ENCODE peak calls at places on chromosomes 4 and X, in four cellular contexts. O is HEK293T, H is HepG2, Q is K562. R is an unnamed sample.
A peak's percentile ranks its signal among the peaks of the same experiment; 100 is the strongest.

GRCh38 chr4:139509727-139510410 is 46.1 kb downstream of the SETD7 start:
- DNase-seq in O (no peak), H (peak; percentile 53), Q (peak; percentile 27), R (no peak)

GRCh38 chr4:181261279-181261678 is 981.9 kb upstream of the TENM3 start:
- DNase-seq in O (peak; percentile 17), H (no peak), Q (no peak), R (no peak)

GRCh38 chr4:3307891-3308575 is 15.2 kb downstream of the RGS12 start:
- DNase-seq in O (no peak), H (no peak), Q (no peak), R (no peak)

GRCh38 chr4:3530051-3530450 is 2.2 kb downstream of the LRPAP1 start:
- DNase-seq in O (no peak), H (no peak), Q (no peak), R (no peak)

GRCh38 chrX:110402091-110402854 is 43.6 kb downstream of the RTL9 start:
- DNase-seq in O (no peak), H (no peak), Q (no peak), R (no peak)

GRCh38 chr4:120452006-120452405 is 385.4 kb upstream of the MAD2L1 start:
- DNase-seq in O (no peak), H (no peak), Q (no peak), R (no peak)

GRCh38 chr4:108644237-108644636 is 6.2 kb upstream of the OSTC start:
- DNase-seq in O (no peak), H (no peak), Q (no peak), R (no peak)

GRCh38 chr4:5206391-5206790 is 155.1 kb downstream of the STK32B start:
- DNase-seq in O (no peak), H (no peak), Q (no peak), R (no peak)

GRCh38 chr4:142126890-142127497 is 490.6 kb downstream of the IL15 start:
- DNase-seq in O (peak; percentile 28), H (peak; percentile 31), Q (peak; percentile 13), R (peak; percentile 13)

GRCh38 chrX:150028692-150029091 is 90.4 kb upstream of the EOLA2 start:
- DNase-seq in O (no peak), H (no peak), Q (no peak), R (peak; percentile 4)

GRCh38 chrX:132833373-132833772 is 125.1 kb downstream of the HS6ST2 start:
- DNase-seq in O (no peak), H (no peak), Q (no peak), R (no peak)

GRCh38 chr4:118033148-118034060 is 882 bp upstream of the NDST3 start:
- DNase-seq in O (peak; percentile 61), H (no peak), Q (peak; percentile 3), R (no peak)

GRCh38 chrX:15165832-15166231 is 104.1 kb downstream of the ASB9 start:
- DNase-seq in O (no peak), H (no peak), Q (peak; percentile 19), R (no peak)

GRCh38 chr4:53505947-53506346 is 85.3 kb downstream of the LNX1 start:
- DNase-seq in O (no peak), H (no peak), Q (no peak), R (no peak)
- TF ChIP-seq FOXK2 in O (no peak), H (no peak), Q (no peak), R (no peak)

GRCh38 chrX:24025741-24026402 is 1.1 kb downstream of the KLHL15 start:
- DNase-seq in O (no peak), H (no peak), Q (no peak), R (no peak)

GRCh38 chrX:24027086-24027485 is at the start of gene KLHL15:
- DNase-seq in O (no peak), H (no peak), Q (no peak), R (no peak)

GRCh38 chrX:24027985-24028384 is 999 bp upstream of the KLHL15 start:
- DNase-seq in O (no peak), H (no peak), Q (no peak), R (no peak)

GRCh38 chrX:24024819-24025740 is 1.9 kb downstream of the KLHL15 start:
- DNase-seq in O (peak; percentile 86), H (peak; percentile 73), Q (peak; percentile 91), R (peak; percentile 43)

GRCh38 chrX:24026403-24026801 is 584 bp downstream of the KLHL15 start:
- DNase-seq in O (no peak), H (no peak), Q (peak; percentile 49), R (no peak)
- TF ChIP-seq FOXK2 in O (no peak), H (no peak), Q (no peak), R (no peak)

GRCh38 chr4:88225216-88226107 is 58.9 kb downstream of the PPM1K start:
- DNase-seq in O (no peak), H (no peak), Q (no peak), R (no peak)
- TF ChIP-seq FOXK2 in O (no peak), H (no peak), Q (no peak), R (no peak)

DNA sequence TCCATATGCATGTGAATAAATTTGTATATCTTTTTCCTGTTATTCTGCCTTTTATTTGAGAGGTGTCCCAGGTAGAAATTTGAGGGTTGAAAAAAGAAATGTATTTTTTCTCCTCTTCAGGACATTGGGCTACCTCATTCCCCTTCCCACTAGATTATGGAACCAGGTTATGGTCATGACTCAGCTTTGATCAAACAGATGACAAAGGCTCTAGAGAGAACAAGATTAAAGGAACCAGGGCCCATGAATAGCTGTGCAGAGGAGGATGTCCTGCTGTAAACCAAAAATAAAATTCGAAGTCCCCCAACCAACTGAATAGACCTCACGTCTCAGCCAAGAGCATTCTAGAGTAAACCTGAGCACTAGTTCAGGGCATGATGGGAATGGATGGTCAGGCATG is 313.2 kb downstream of the RAPGEF2 start:
- DNase-seq in O (no peak), H (peak; percentile 54), Q (no peak), R (no peak)
- TF ChIP-seq FOXK2 in O (no peak), H (no peak), Q (no peak), R (no peak)

R was measured in GM12878.